ENCODE peak calls at places on chromosomes 7 and 10, in nine cellular contexts. One of them, this sample, is unnamed.

GRCh38 chr7:25028370-25028971 is 48.5 kb upstream of the OSBPL3 start:
- DNase-seq in spleen: no peak
- DNase-seq in stimulated activated CD8-positive, alpha-beta memory T cell treated with anti-CD3 and anti-CD28 coated beads, Interleukin-4, amount 100 ng/mL, for 24 hours: no peak
- DNase-seq in DMS153: peak; percentile 97
- DNase-seq in CD4-positive, CD25-positive, alpha-beta regulatory T cell: no peak
- DNase-seq in M059J: peak; percentile 97
- DNase-seq in sigmoid colon: no peak
- DNase-seq in coronary artery: no peak
- DNase-seq in myocyte: peak; percentile 82
- DNase-seq in this sample: peak; percentile 10

GRCh38 chr7:81743201-81743600 is 26.6 kb downstream of the HGF start:
- DNase-seq in stimulated activated CD8-positive, alpha-beta memory T cell treated with anti-CD3 and anti-CD28 coated beads, Interleukin-4, amount 100 ng/mL, for 24 hours: no peak
- DNase-seq in coronary artery: no peak
- DNase-seq in sigmoid colon: no peak
- DNase-seq in CD4-positive, CD25-positive, alpha-beta regulatory T cell: no peak
- DNase-seq in DMS153: no peak
- DNase-seq in spleen: no peak
- DNase-seq in myocyte: no peak
- DNase-seq in M059J: no peak
- DNase-seq in this sample: no peak

GRCh38 chr7:54664235-54665228 is 94.5 kb downstream of the SEC61G start:
- DNase-seq in stimulated activated CD8-positive, alpha-beta memory T cell treated with anti-CD3 and anti-CD28 coated beads, Interleukin-4, amount 100 ng/mL, for 24 hours: no peak
- DNase-seq in CD4-positive, CD25-positive, alpha-beta regulatory T cell: no peak
- DNase-seq in coronary artery: no peak
- DNase-seq in DMS153: peak; percentile 54
- DNase-seq in M059J: peak; percentile 9
- DNase-seq in sigmoid colon: no peak
- DNase-seq in spleen: no peak
- DNase-seq in myocyte: peak; percentile 65
- DNase-seq in this sample: no peak

GRCh38 chr7:17996040-17996439 is 31.6 kb downstream of the PRPS1L1 start:
- DNase-seq in coronary artery: no peak
- DNase-seq in DMS153: no peak
- DNase-seq in M059J: no peak
- DNase-seq in myocyte: no peak
- DNase-seq in stimulated activated CD8-positive, alpha-beta memory T cell treated with anti-CD3 and anti-CD28 coated beads, Interleukin-4, amount 100 ng/mL, for 24 hours: no peak
- DNase-seq in spleen: no peak
- DNase-seq in CD4-positive, CD25-positive, alpha-beta regulatory T cell: no peak
- DNase-seq in sigmoid colon: no peak
- DNase-seq in this sample: no peak

GRCh38 chr10:63477927-63478326 is 12.2 kb upstream of the JMJD1C start:
- DNase-seq in CD4-positive, CD25-positive, alpha-beta regulatory T cell: no peak
- DNase-seq in spleen: no peak
- DNase-seq in M059J: no peak
- DNase-seq in DMS153: no peak
- DNase-seq in myocyte: no peak
- DNase-seq in stimulated activated CD8-positive, alpha-beta memory T cell treated with anti-CD3 and anti-CD28 coated beads, Interleukin-4, amount 100 ng/mL, for 24 hours: no peak
- DNase-seq in sigmoid colon: no peak
- DNase-seq in coronary artery: no peak
- DNase-seq in this sample: no peak

GRCh38 chr7:146138926-146139325 is 22.3 kb downstream of the CNTNAP2 start:
- DNase-seq in spleen: no peak
- DNase-seq in myocyte: no peak
- DNase-seq in DMS153: no peak
- DNase-seq in sigmoid colon: no peak
- DNase-seq in stimulated activated CD8-positive, alpha-beta memory T cell treated with anti-CD3 and anti-CD28 coated beads, Interleukin-4, amount 100 ng/mL, for 24 hours: no peak
- DNase-seq in coronary artery: no peak
- DNase-seq in CD4-positive, CD25-positive, alpha-beta regulatory T cell: no peak
- DNase-seq in M059J: no peak
- DNase-seq in this sample: no peak

GRCh38 chr7:155798673-155799439 is 13.4 kb downstream of the SHH start:
- DNase-seq in M059J: no peak
- DNase-seq in stimulated activated CD8-positive, alpha-beta memory T cell treated with anti-CD3 and anti-CD28 coated beads, Interleukin-4, amount 100 ng/mL, for 24 hours: no peak
- DNase-seq in spleen: no peak
- DNase-seq in myocyte: no peak
- DNase-seq in CD4-positive, CD25-positive, alpha-beta regulatory T cell: no peak
- DNase-seq in sigmoid colon: no peak
- DNase-seq in DMS153: no peak
- DNase-seq in coronary artery: no peak
- DNase-seq in this sample: no peak

GRCh38 chr7:148699024-148699771 is 495 bp downstream of the CUL1 start:
- DNase-seq in stimulated activated CD8-positive, alpha-beta memory T cell treated with anti-CD3 and anti-CD28 coated beads, Interleukin-4, amount 100 ng/mL, for 24 hours: peak; percentile 37
- DNase-seq in myocyte: peak; percentile 72
- DNase-seq in sigmoid colon: peak; percentile 75
- DNase-seq in coronary artery: no peak
- DNase-seq in DMS153: no peak
- DNase-seq in CD4-positive, CD25-positive, alpha-beta regulatory T cell: peak; percentile 26
- DNase-seq in M059J: peak; percentile 61
- DNase-seq in spleen: peak; percentile 94
- DNase-seq in this sample: peak; percentile 58

GRCh38 chr10:54559498-54559897 is 241.5 kb downstream of the PCDH15 start:
- DNase-seq in CD4-positive, CD25-positive, alpha-beta regulatory T cell: no peak
- DNase-seq in M059J: no peak
- DNase-seq in spleen: no peak
- DNase-seq in stimulated activated CD8-positive, alpha-beta memory T cell treated with anti-CD3 and anti-CD28 coated beads, Interleukin-4, amount 100 ng/mL, for 24 hours: no peak
- DNase-seq in myocyte: peak; percentile 0
- DNase-seq in coronary artery: no peak
- DNase-seq in sigmoid colon: no peak
- DNase-seq in DMS153: no peak
- DNase-seq in this sample: no peak

GRCh38 chr10:110641256-110641655 is 2.9 kb upstream of the RBM20 start:
- DNase-seq in stimulated activated CD8-positive, alpha-beta memory T cell treated with anti-CD3 and anti-CD28 coated beads, Interleukin-4, amount 100 ng/mL, for 24 hours: peak; percentile 30
- DNase-seq in CD4-positive, CD25-positive, alpha-beta regulatory T cell: no peak
- DNase-seq in sigmoid colon: no peak
- DNase-seq in M059J: peak; percentile 61
- DNase-seq in spleen: no peak
- DNase-seq in coronary artery: no peak
- DNase-seq in myocyte: no peak
- DNase-seq in DMS153: peak; percentile 45
- DNase-seq in this sample: peak; percentile 39

GRCh38 chr10:2122431-2123124 is 385.3 kb upstream of the ADARB2 start:
- DNase-seq in M059J: peak; percentile 43
- DNase-seq in CD4-positive, CD25-positive, alpha-beta regulatory T cell: no peak
- DNase-seq in coronary artery: no peak
- DNase-seq in myocyte: no peak
- DNase-seq in sigmoid colon: no peak
- DNase-seq in stimulated activated CD8-positive, alpha-beta memory T cell treated with anti-CD3 and anti-CD28 coated beads, Interleukin-4, amount 100 ng/mL, for 24 hours: no peak
- DNase-seq in spleen: no peak
- DNase-seq in DMS153: no peak
- DNase-seq in this sample: no peak

GRCh38 chr10:47031953-47032465 is 120.8 kb downstream of the PTPN20 start:
- DNase-seq in myocyte: no peak
- DNase-seq in sigmoid colon: peak; percentile 85
- DNase-seq in stimulated activated CD8-positive, alpha-beta memory T cell treated with anti-CD3 and anti-CD28 coated beads, Interleukin-4, amount 100 ng/mL, for 24 hours: no peak
- DNase-seq in coronary artery: no peak
- DNase-seq in spleen: peak; percentile 51
- DNase-seq in M059J: peak; percentile 18
- DNase-seq in CD4-positive, CD25-positive, alpha-beta regulatory T cell: no peak
- DNase-seq in DMS153: no peak
- DNase-seq in this sample: no peak

GRCh38 chr7:151990567-151990966 is 34.3 kb downstream of the GALNTL5 start:
- DNase-seq in coronary artery: no peak
- DNase-seq in spleen: no peak
- DNase-seq in sigmoid colon: no peak
- DNase-seq in stimulated activated CD8-positive, alpha-beta memory T cell treated with anti-CD3 and anti-CD28 coated beads, Interleukin-4, amount 100 ng/mL, for 24 hours: no peak
- DNase-seq in DMS153: no peak
- DNase-seq in M059J: peak; percentile 66
- DNase-seq in CD4-positive, CD25-positive, alpha-beta regulatory T cell: no peak
- DNase-seq in myocyte: no peak
- DNase-seq in this sample: no peak

GRCh38 chr7:106344861-106345260 is 60.1 kb upstream of the NAMPT start:
- DNase-seq in sigmoid colon: no peak
- DNase-seq in stimulated activated CD8-positive, alpha-beta memory T cell treated with anti-CD3 and anti-CD28 coated beads, Interleukin-4, amount 100 ng/mL, for 24 hours: no peak
- DNase-seq in DMS153: no peak
- DNase-seq in CD4-positive, CD25-positive, alpha-beta regulatory T cell: no peak
- DNase-seq in M059J: peak; percentile 57
- DNase-seq in spleen: no peak
- DNase-seq in myocyte: no peak
- DNase-seq in coronary artery: no peak
- DNase-seq in this sample: no peak

GRCh38 chr7:130380861-130381455 is 664 bp downstream of the CPA1 start:
- DNase-seq in myocyte: no peak
- DNase-seq in sigmoid colon: no peak
- DNase-seq in coronary artery: peak; percentile 63
- DNase-seq in spleen: no peak
- DNase-seq in DMS153: no peak
- DNase-seq in M059J: no peak
- DNase-seq in stimulated activated CD8-positive, alpha-beta memory T cell treated with anti-CD3 and anti-CD28 coated beads, Interleukin-4, amount 100 ng/mL, for 24 hours: no peak
- DNase-seq in CD4-positive, CD25-positive, alpha-beta regulatory T cell: no peak
- DNase-seq in this sample: no peak

GRCh38 chr10:33706191-33706590 is 371.7 kb upstream of the NRP1 start:
- DNase-seq in M059J: peak; percentile 88
- DNase-seq in spleen: no peak
- DNase-seq in coronary artery: no peak
- DNase-seq in myocyte: peak; percentile 72
- DNase-seq in DMS153: no peak
- DNase-seq in sigmoid colon: peak; percentile 85
- DNase-seq in stimulated activated CD8-positive, alpha-beta memory T cell treated with anti-CD3 and anti-CD28 coated beads, Interleukin-4, amount 100 ng/mL, for 24 hours: no peak
- DNase-seq in CD4-positive, CD25-positive, alpha-beta regulatory T cell: no peak
- DNase-seq in this sample: no peak

GRCh38 chr7:108000875-108001758 is 1.8 kb downstream of the LAMB1 start:
- DNase-seq in DMS153: peak; percentile 14
- DNase-seq in sigmoid colon: peak; percentile 78
- DNase-seq in spleen: no peak
- DNase-seq in stimulated activated CD8-positive, alpha-beta memory T cell treated with anti-CD3 and anti-CD28 coated beads, Interleukin-4, amount 100 ng/mL, for 24 hours: no peak
- DNase-seq in coronary artery: no peak
- DNase-seq in M059J: no peak
- DNase-seq in CD4-positive, CD25-positive, alpha-beta regulatory T cell: no peak
- DNase-seq in myocyte: peak; percentile 58
- DNase-seq in this sample: no peak

GRCh38 chr7:75650062-75650461 is 88.7 kb downstream of the HIP1 start:
- DNase-seq in stimulated activated CD8-positive, alpha-beta memory T cell treated with anti-CD3 and anti-CD28 coated beads, Interleukin-4, amount 100 ng/mL, for 24 hours: no peak
- DNase-seq in CD4-positive, CD25-positive, alpha-beta regulatory T cell: no peak
- DNase-seq in DMS153: no peak
- DNase-seq in spleen: no peak
- DNase-seq in sigmoid colon: no peak
- DNase-seq in coronary artery: no peak
- DNase-seq in myocyte: peak; percentile 40
- DNase-seq in M059J: peak; percentile 73
- DNase-seq in this sample: no peak

GRCh38 chr10:94546058-94546595 is 539 bp downstream of the HELLS start:
- DNase-seq in CD4-positive, CD25-positive, alpha-beta regulatory T cell: no peak
- DNase-seq in myocyte: no peak
- DNase-seq in stimulated activated CD8-positive, alpha-beta memory T cell treated with anti-CD3 and anti-CD28 coated beads, Interleukin-4, amount 100 ng/mL, for 24 hours: no peak
- DNase-seq in spleen: no peak
- DNase-seq in M059J: peak; percentile 50
- DNase-seq in sigmoid colon: no peak
- DNase-seq in coronary artery: no peak
- DNase-seq in DMS153: no peak
- DNase-seq in this sample: peak; percentile 12

GRCh38 chr10:16986406-16987128 is 143.0 kb downstream of the CUBN start:
- DNase-seq in spleen: no peak
- DNase-seq in M059J: peak; percentile 94
- DNase-seq in CD4-positive, CD25-positive, alpha-beta regulatory T cell: no peak
- DNase-seq in sigmoid colon: no peak
- DNase-seq in coronary artery: no peak
- DNase-seq in DMS153: no peak
- DNase-seq in myocyte: peak; percentile 60
- DNase-seq in stimulated activated CD8-positive, alpha-beta memory T cell treated with anti-CD3 and anti-CD28 coated beads, Interleukin-4, amount 100 ng/mL, for 24 hours: no peak
- DNase-seq in this sample: no peak

GRCh38 chr7:158413962-158414961 is 173.4 kb downstream of the PTPRN2 start:
- DNase-seq in M059J: no peak
- DNase-seq in myocyte: no peak
- DNase-seq in DMS153: peak; percentile 94
- DNase-seq in CD4-positive, CD25-positive, alpha-beta regulatory T cell: no peak
- DNase-seq in coronary artery: no peak
- DNase-seq in spleen: no peak
- DNase-seq in sigmoid colon: no peak
- DNase-seq in stimulated activated CD8-positive, alpha-beta memory T cell treated with anti-CD3 and anti-CD28 coated beads, Interleukin-4, amount 100 ng/mL, for 24 hours: no peak
- DNase-seq in this sample: no peak

GRCh38 chr10:27660268-27660667 is 85.4 kb downstream of the MKX start:
- DNase-seq in DMS153: no peak
- DNase-seq in stimulated activated CD8-positive, alpha-beta memory T cell treated with anti-CD3 and anti-CD28 coated beads, Interleukin-4, amount 100 ng/mL, for 24 hours: no peak
- DNase-seq in sigmoid colon: no peak
- DNase-seq in myocyte: no peak
- DNase-seq in CD4-positive, CD25-positive, alpha-beta regulatory T cell: no peak
- DNase-seq in spleen: no peak
- DNase-seq in coronary artery: no peak
- DNase-seq in M059J: no peak
- DNase-seq in this sample: no peak

GRCh38 chr10:132591166-132591971 is 53.8 kb downstream of the INPP5A start:
- DNase-seq in coronary artery: peak; percentile 91
- DNase-seq in spleen: no peak
- DNase-seq in sigmoid colon: peak; percentile 75
- DNase-seq in DMS153: no peak
- DNase-seq in CD4-positive, CD25-positive, alpha-beta regulatory T cell: no peak
- DNase-seq in stimulated activated CD8-positive, alpha-beta memory T cell treated with anti-CD3 and anti-CD28 coated beads, Interleukin-4, amount 100 ng/mL, for 24 hours: no peak
- DNase-seq in myocyte: peak; percentile 27
- DNase-seq in M059J: peak; percentile 78
- DNase-seq in this sample: no peak

GRCh38 chr7:79403879-79404278 is 49.6 kb downstream of the MAGI2 start:
- DNase-seq in spleen: no peak
- DNase-seq in sigmoid colon: no peak
- DNase-seq in coronary artery: no peak
- DNase-seq in M059J: no peak
- DNase-seq in DMS153: no peak
- DNase-seq in myocyte: no peak
- DNase-seq in stimulated activated CD8-positive, alpha-beta memory T cell treated with anti-CD3 and anti-CD28 coated beads, Interleukin-4, amount 100 ng/mL, for 24 hours: no peak
- DNase-seq in CD4-positive, CD25-positive, alpha-beta regulatory T cell: no peak
- DNase-seq in this sample: no peak

GRCh38 chr7:55185941-55186609 is 167.3 kb downstream of the EGFR start:
- DNase-seq in spleen: no peak
- DNase-seq in stimulated activated CD8-positive, alpha-beta memory T cell treated with anti-CD3 and anti-CD28 coated beads, Interleukin-4, amount 100 ng/mL, for 24 hours: no peak
- DNase-seq in sigmoid colon: no peak
- DNase-seq in M059J: peak; percentile 99
- DNase-seq in CD4-positive, CD25-positive, alpha-beta regulatory T cell: no peak
- DNase-seq in DMS153: no peak
- DNase-seq in myocyte: peak; percentile 59
- DNase-seq in coronary artery: no peak
- DNase-seq in this sample: no peak

GRCh38 chr10:126188679-126189200 is 199.5 kb downstream of the ADAM12 start:
- DNase-seq in coronary artery: no peak
- DNase-seq in DMS153: no peak
- DNase-seq in M059J: no peak
- DNase-seq in myocyte: no peak
- DNase-seq in sigmoid colon: no peak
- DNase-seq in spleen: no peak
- DNase-seq in CD4-positive, CD25-positive, alpha-beta regulatory T cell: no peak
- DNase-seq in stimulated activated CD8-positive, alpha-beta memory T cell treated with anti-CD3 and anti-CD28 coated beads, Interleukin-4, amount 100 ng/mL, for 24 hours: no peak
- DNase-seq in this sample: no peak

GRCh38 chr7:67566101-67566500 is 569.5 kb downstream of the TYW1 start:
- DNase-seq in DMS153: no peak
- DNase-seq in coronary artery: no peak
- DNase-seq in stimulated activated CD8-positive, alpha-beta memory T cell treated with anti-CD3 and anti-CD28 coated beads, Interleukin-4, amount 100 ng/mL, for 24 hours: no peak
- DNase-seq in spleen: no peak
- DNase-seq in CD4-positive, CD25-positive, alpha-beta regulatory T cell: no peak
- DNase-seq in sigmoid colon: no peak
- DNase-seq in myocyte: no peak
- DNase-seq in M059J: no peak
- DNase-seq in this sample: no peak

GRCh38 chr10:97426776-97427570 is 982 bp downstream of the PGAM1 start:
- DNase-seq in coronary artery: no peak
- DNase-seq in stimulated activated CD8-positive, alpha-beta memory T cell treated with anti-CD3 and anti-CD28 coated beads, Interleukin-4, amount 100 ng/mL, for 24 hours: no peak
- DNase-seq in spleen: no peak
- DNase-seq in myocyte: peak; percentile 33
- DNase-seq in CD4-positive, CD25-positive, alpha-beta regulatory T cell: no peak
- DNase-seq in DMS153: no peak
- DNase-seq in sigmoid colon: no peak
- DNase-seq in M059J: no peak
- DNase-seq in this sample: no peak

GRCh38 chr10:67043041-67043440 is 117.2 kb downstream of the LRRTM3 start:
- DNase-seq in M059J: no peak
- DNase-seq in stimulated activated CD8-positive, alpha-beta memory T cell treated with anti-CD3 and anti-CD28 coated beads, Interleukin-4, amount 100 ng/mL, for 24 hours: no peak
- DNase-seq in DMS153: no peak
- DNase-seq in spleen: no peak
- DNase-seq in CD4-positive, CD25-positive, alpha-beta regulatory T cell: no peak
- DNase-seq in myocyte: no peak
- DNase-seq in coronary artery: no peak
- DNase-seq in sigmoid colon: no peak
- DNase-seq in this sample: no peak

GRCh38 chr10:113679463-113680171 is at the start of gene CASP7:
- DNase-seq in myocyte: peak; percentile 87
- DNase-seq in spleen: peak; percentile 94
- DNase-seq in M059J: peak; percentile 85
- DNase-seq in stimulated activated CD8-positive, alpha-beta memory T cell treated with anti-CD3 and anti-CD28 coated beads, Interleukin-4, amount 100 ng/mL, for 24 hours: peak; percentile 67
- DNase-seq in sigmoid colon: peak; percentile 90
- DNase-seq in CD4-positive, CD25-positive, alpha-beta regulatory T cell: peak; percentile 69
- DNase-seq in coronary artery: peak; percentile 87
- DNase-seq in DMS153: peak; percentile 44
- DNase-seq in this sample: peak; percentile 78

GRCh38 chr7:98420966-98421612 is 20.2 kb upstream of the BAIAP2L1 start:
- DNase-seq in stimulated activated CD8-positive, alpha-beta memory T cell treated with anti-CD3 and anti-CD28 coated beads, Interleukin-4, amount 100 ng/mL, for 24 hours: peak; percentile 21
- DNase-seq in DMS153: peak; percentile 72
- DNase-seq in CD4-positive, CD25-positive, alpha-beta regulatory T cell: peak; percentile 24
- DNase-seq in M059J: peak; percentile 59
- DNase-seq in sigmoid colon: no peak
- DNase-seq in myocyte: peak; percentile 35
- DNase-seq in spleen: peak; percentile 86
- DNase-seq in coronary artery: no peak
- DNase-seq in this sample: peak; percentile 17